ENCODE peak calls at places on chromosomes 5 and 9, in four cellular contexts. X is Karpas-422, I is neural progenitor cell, D is left lung. N is an unnamed sample. For H3K4me1, the result is how much of the 10 kb centered on the place peaks cover.

GRCh38 chr9:93256878-93257807 is 73.2 kb downstream of the WNK2 start:
- DNase-seq in X (no peak), I (no peak), D (peak), N (peak)

GRCh38 chr9:15370496-15371464 is 51.9 kb upstream of the SNAPC3 start:
- DNase-seq in X (no peak), I (peak), D (no peak), N (no peak)

GRCh38 chr5:3252235-3252634 is 343.4 kb upstream of the IRX1 start:
- DNase-seq in X (no peak), I (no peak), D (no peak), N (no peak)

GRCh38 chr9:134854541-134854981 is 26.0 kb upstream of the FCN2 start:
- DNase-seq in X (no peak), I (no peak), D (no peak), N (no peak)

GRCh38 chr5:43281840-43282658 is 31.2 kb downstream of the HMGCS1 start:
- DNase-seq in X (peak), I (no peak), D (no peak), N (no peak)

GRCh38 chr5:153613143-153613542 is 122.7 kb downstream of the GRIA1 start:
- DNase-seq in X (no peak), I (no peak), D (no peak), N (no peak)

GRCh38 chr5:65394078-65394477 is 87.6 kb downstream of the ADAMTS6 start:
- DNase-seq in X (no peak), I (peak), D (no peak), N (no peak)

GRCh38 chr9:125996671-125997509 is 249.7 kb downstream of the PBX3 start:
- DNase-seq in X (no peak), I (no peak), D (peak), N (no peak)

GRCh38 chr5:142637871-142638270 is 48.0 kb downstream of the FGF1 start:
- DNase-seq in X (no peak), I (no peak), D (no peak), N (no peak)

GRCh38 chr5:3794611-3795010 is 199.0 kb downstream of the IRX1 start:
- DNase-seq in X (no peak), I (no peak), D (no peak), N (no peak)

GRCh38 chr5:133709074-133709676 is 96.8 kb upstream of the FSTL4 start:
- DNase-seq in X (no peak), I (no peak), D (no peak), N (no peak)

GRCh38 chr5:2373631-2374030 is 377.8 kb downstream of the IRX2 start:
- DNase-seq in X (no peak), I (no peak), D (no peak), N (no peak)

GRCh38 chr9:109355564-109356297 is 34.9 kb upstream of the EPB41L4B start:
- DNase-seq in X (no peak), I (no peak), D (no peak), N (no peak)

GRCh38 chr5:35804201-35804653 is 52.5 kb upstream of the IL7R start:
- DNase-seq in X (no peak), I (no peak), D (no peak), N (no peak)

GRCh38 chr5:63911871-63912270 is 50.4 kb downstream of the HTR1A start:
- DNase-seq in X (no peak), I (no peak), D (no peak), N (no peak)

GRCh38 chr9:77978086-77978781 is 53.4 kb downstream of the GNAQ start:
- DNase-seq in X (peak), I (no peak), D (no peak), N (no peak)

GRCh38 chr9:108163321-108164005 is 673.9 kb upstream of the KLF4 start:
- DNase-seq in X (no peak), I (peak), D (no peak), N (no peak)

GRCh38 chr5:36902353-36902752 is 25.8 kb downstream of the NIPBL start:
- DNase-seq in X (no peak), I (no peak), D (no peak), N (no peak)

GRCh38 chr9:132147331-132147730 is 14.5 kb upstream of the NTNG2 start:
- DNase-seq in X (no peak), I (no peak), D (no peak), N (no peak)

GRCh38 chr5:78804995-78805394 is 156.4 kb upstream of the LHFPL2 start:
- DNase-seq in X (no peak), I (no peak), D (no peak), N (no peak)

DNA sequence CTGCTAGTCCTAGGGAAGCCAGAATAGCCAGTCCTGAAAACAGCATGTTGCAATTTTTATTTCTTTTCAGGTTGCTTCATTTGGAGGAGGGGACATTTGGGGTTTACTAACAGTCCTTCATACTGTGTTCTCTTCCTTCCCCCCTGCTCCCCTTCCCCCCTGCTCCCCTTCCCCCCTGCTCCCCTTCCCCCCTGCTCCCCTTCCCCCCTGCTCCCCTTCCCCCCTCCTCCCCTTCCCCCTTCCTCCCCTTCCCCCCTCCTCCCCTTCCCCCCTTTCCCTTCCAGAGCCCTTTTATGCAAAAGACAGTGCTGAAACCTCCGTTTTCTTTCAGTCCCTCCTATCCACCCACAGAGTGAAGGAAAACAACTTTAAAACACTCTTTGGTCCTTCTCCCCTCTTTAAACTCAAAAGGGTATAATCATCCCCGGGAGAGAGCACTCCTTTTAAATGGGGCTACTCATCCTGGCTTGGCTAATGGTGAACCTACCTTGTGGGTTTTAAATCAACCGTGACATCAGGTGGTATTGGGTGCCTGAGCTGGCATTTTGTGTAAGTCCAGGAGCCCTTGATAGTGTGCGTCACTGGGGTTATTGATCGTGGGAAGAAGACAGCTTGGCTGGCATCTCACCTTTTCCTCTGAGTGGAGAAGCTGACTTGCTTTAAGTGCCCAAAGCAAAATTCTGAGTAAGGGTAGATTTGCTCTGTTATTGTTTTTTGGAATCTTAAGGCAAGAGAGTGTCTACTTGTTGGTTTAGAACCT is 2.6 kb downstream of the LARP1 start:
- DNase-seq in X (no peak), I (peak), D (no peak), N (peak)
- H3K4me1 ChIP-seq in X (half or more), I (half or more), D (half or more), N (under half)

GRCh38 chr5:171956870-171957501 is 49.5 kb downstream of the FBXW11 start:
- DNase-seq in X (no peak), I (no peak), D (no peak), N (no peak)
- H3K4me1 ChIP-seq in X (under half), I (under half), D (half or more), N (half or more)

GRCh38 chr9:97921959-97922905 is at the start of gene TRMO:
- DNase-seq in X (peak), I (peak), D (peak), N (peak)
- H3K4me1 ChIP-seq in X (half or more), I (under half), D (half or more), N (under half)

GRCh38 chr5:29230526-29231050 is 1962.9 kb upstream of the CDH6 start:
- DNase-seq in X (no peak), I (peak), D (no peak), N (no peak)

GRCh38 chr5:29229461-29229860 is 1964.0 kb upstream of the CDH6 start:
- DNase-seq in X (no peak), I (no peak), D (no peak), N (no peak)

GRCh38 chr5:29231153-29231552 is 1962.3 kb upstream of the CDH6 start:
- DNase-seq in X (no peak), I (no peak), D (no peak), N (no peak)
- H3K4me1 ChIP-seq in X (under half), I (under half), D (under half), N (under half)

GRCh38 chr5:160166069-160166972 is 47.1 kb upstream of the PWWP2A start:
- DNase-seq in X (no peak), I (peak), D (no peak), N (no peak)
- H3K4me1 ChIP-seq in X (under half), I (under half), D (under half), N (under half)

N was measured in pancreas.